ENCODE peak calls at places on chromosomes 16 and 17, in five cellular contexts. Y is naive thymus-derived CD4-positive, alpha-beta T cell; K is ovary; H is lung; L is tibial nerve. I is an unnamed sample.

GRCh38 chr17:44000871-44001460 is 3.5 kb upstream of the NAGS start:
- DNase-seq in Y (no peak), K (no peak), H (no peak), L (no peak), I (no peak)

GRCh38 chr16:58459344-58460218 is 40.4 kb upstream of the NDRG4 start:
- DNase-seq in Y (no peak), K (no peak), H (no peak), L (no peak), I (no peak)

GRCh38 chr17:55177159-55177913 is 87.4 kb upstream of the HLF start:
- DNase-seq in Y (no peak), K (no peak), H (no peak), L (no peak), I (no peak)

GRCh38 chr17:74720506-74720905 is 7.8 kb upstream of the CD300LF start:
- DNase-seq in Y (no peak), K (no peak), H (no peak), L (no peak), I (no peak)

GRCh38 chr16:54411555-54411954 is 125.0 kb upstream of the IRX3 start:
- DNase-seq in Y (no peak), K (no peak), H (no peak), L (no peak), I (no peak)

GRCh38 chr17:55722742-55723487 is at the start of gene TMEM100:
- DNase-seq in Y (no peak), K (peak; percentile 23), H (no peak), L (peak; percentile 57), I (no peak)

GRCh38 chr17:76268015-76268749 is 3.0 kb downstream of the UBALD2 start:
- DNase-seq in Y (peak; percentile 74), K (no peak), H (peak; percentile 81), L (peak; percentile 83), I (peak; percentile 64)

GRCh38 chr17:13407381-13407780 is 194.3 kb downstream of the HS3ST3A1 start:
- DNase-seq in Y (no peak), K (no peak), H (no peak), L (no peak), I (no peak)

GRCh38 chr16:85844786-85845185 is 45.3 kb downstream of the COX4I1 start:
- DNase-seq in Y (no peak), K (no peak), H (no peak), L (no peak), I (no peak)

GRCh38 chr17:2025622-2026309 is 632 bp upstream of the RTN4RL1 start:
- DNase-seq in Y (no peak), K (peak; percentile 79), H (peak; percentile 71), L (peak; percentile 77), I (no peak)

GRCh38 chr16:85525464-85526117 is 87.5 kb upstream of the GSE1 start:
- DNase-seq in Y (no peak), K (no peak), H (no peak), L (no peak), I (no peak)

GRCh38 chr16:71846443-71846842 is 667 bp downstream of the ATXN1L start:
- DNase-seq in Y (no peak), K (no peak), H (no peak), L (no peak), I (no peak)

GRCh38 chr17:77475012-77475976 is 334.5 kb downstream of the SEC14L1 start:
- DNase-seq in Y (peak; percentile 72), K (peak; percentile 36), H (no peak), L (no peak), I (no peak)

GRCh38 chr16:83458612-83459011 is 349.2 kb upstream of the HSBP1 start:
- DNase-seq in Y (no peak), K (no peak), H (no peak), L (no peak), I (no peak)

GRCh38 chr17:63519972-63520882 is 2.9 kb upstream of the KCNH6 start:
- DNase-seq in Y (no peak), K (no peak), H (no peak), L (no peak), I (no peak)

GRCh38 chr16:75801307-75801706 is 75.0 kb upstream of the CPHXL start:
- DNase-seq in Y (no peak), K (no peak), H (no peak), L (no peak), I (no peak)

GRCh38 chr16:30539000-30539964 is 4.6 kb upstream of the ZNF747 start:
- DNase-seq in Y (no peak), K (peak; percentile 8), H (no peak), L (no peak), I (no peak)
- H3K9me3 ChIP-seq in Y (no peaks in the 10 kb centered on the region), K (no peaks in the 10 kb centered on the region), H (no peaks in the 10 kb centered on the region), L (no peaks in the 10 kb centered on the region), I (no peaks in the 10 kb centered on the region)

GRCh38 chr16:2761472-2761871 is 9.0 kb downstream of the SRRM2 start:
- DNase-seq in Y (no peak), K (no peak), H (no peak), L (no peak), I (no peak)

GRCh38 chr16:2763173-2763572 is 10.7 kb downstream of the SRRM2 start:
- DNase-seq in Y (no peak), K (no peak), H (no peak), L (no peak), I (no peak)

GRCh38 chr16:2761886-2762583 is 9.6 kb downstream of the SRRM2 start:
- DNase-seq in Y (no peak), K (no peak), H (no peak), L (no peak), I (no peak)

GRCh38 chr16:2764718-2765117 is 12.3 kb downstream of the SRRM2 start:
- DNase-seq in Y (no peak), K (no peak), H (no peak), L (no peak), I (no peak)

DNA sequence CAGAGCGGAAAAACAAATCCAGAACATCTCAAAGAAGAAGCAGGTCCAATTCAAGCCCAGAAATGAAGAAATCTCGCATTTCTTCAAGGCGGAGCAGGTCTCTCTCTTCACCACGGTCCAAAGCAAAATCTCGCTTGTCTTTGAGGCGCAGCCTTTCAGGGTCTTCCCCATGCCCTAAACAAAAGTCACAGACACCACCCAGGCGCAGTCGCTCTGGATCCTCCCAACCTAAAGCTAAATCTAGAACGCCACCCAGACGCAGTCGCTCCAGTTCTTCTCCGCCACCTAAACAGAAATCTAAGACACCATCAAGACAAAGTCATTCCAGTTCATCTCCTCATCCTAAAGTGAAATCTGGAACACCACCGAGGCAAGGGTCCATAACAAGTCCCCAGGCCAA is 10.3 kb downstream of the SRRM2 start:
- DNase-seq in Y (no peak), K (no peak), H (no peak), L (no peak), I (no peak)
- H3K9me3 ChIP-seq in Y (no peaks in the 10 kb centered on the region), K (no peaks in the 10 kb centered on the region), H (no peaks in the 10 kb centered on the region), L (no peaks in the 10 kb centered on the region), I (no peaks in the 10 kb centered on the region)

DNA sequence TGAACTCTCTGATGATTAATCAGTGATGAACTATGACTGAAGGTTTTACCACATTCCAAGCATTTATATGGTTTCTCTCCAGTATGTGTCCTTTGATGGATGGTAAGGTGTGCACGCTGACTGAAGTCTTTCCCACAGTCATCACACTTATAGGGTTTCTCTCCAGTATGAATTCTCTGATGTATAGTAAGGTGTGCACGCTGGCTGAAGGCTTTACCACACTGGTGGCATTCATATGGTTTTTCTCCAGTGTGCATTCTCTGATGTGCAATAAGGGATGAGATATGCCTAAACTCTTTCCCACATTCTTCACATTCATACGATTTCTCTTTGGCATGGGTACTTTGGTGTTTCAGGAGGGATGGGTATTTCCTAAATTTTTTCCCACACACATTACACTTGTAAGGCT is 16.4 kb downstream of the ZNF287 start:
- DNase-seq in Y (no peak), K (no peak), H (no peak), L (no peak), I (no peak)
- H3K9me3 ChIP-seq in Y (peaks cover 24% of the 10 kb centered on the region), K (peaks cover 29% of the 10 kb centered on the region), H (peaks cover 17% of the 10 kb centered on the region), L (peaks cover 10% of the 10 kb centered on the region), I (peaks cover 46% of the 10 kb centered on the region)

DNA sequence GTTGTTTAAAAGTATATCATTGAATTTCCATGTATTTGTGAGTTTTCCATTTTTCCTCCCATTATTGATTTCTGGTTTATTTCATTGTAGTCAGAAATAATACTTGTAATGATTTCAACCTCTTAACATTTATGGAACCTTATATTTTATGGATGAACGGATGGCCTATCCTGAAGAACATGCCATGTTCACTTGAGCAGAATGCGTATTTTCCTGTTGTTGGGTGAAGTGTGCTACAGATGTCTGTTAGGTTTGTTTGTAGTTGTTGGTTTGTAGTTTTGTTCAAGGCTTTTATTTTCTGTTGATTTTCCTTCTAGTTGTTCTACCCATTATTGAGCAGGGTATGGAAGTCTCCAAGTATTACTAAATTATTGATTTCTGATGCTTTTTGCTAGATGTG is 107.2 kb upstream of the NACA2 start:
- DNase-seq in Y (no peak), K (no peak), H (no peak), L (no peak), I (no peak)
- H3K9me3 ChIP-seq in Y (peaks cover 8% of the 10 kb centered on the region), K (no peaks in the 10 kb centered on the region), H (peaks cover 6% of the 10 kb centered on the region), L (no peaks in the 10 kb centered on the region), I (peaks cover 6% of the 10 kb centered on the region)

DNA sequence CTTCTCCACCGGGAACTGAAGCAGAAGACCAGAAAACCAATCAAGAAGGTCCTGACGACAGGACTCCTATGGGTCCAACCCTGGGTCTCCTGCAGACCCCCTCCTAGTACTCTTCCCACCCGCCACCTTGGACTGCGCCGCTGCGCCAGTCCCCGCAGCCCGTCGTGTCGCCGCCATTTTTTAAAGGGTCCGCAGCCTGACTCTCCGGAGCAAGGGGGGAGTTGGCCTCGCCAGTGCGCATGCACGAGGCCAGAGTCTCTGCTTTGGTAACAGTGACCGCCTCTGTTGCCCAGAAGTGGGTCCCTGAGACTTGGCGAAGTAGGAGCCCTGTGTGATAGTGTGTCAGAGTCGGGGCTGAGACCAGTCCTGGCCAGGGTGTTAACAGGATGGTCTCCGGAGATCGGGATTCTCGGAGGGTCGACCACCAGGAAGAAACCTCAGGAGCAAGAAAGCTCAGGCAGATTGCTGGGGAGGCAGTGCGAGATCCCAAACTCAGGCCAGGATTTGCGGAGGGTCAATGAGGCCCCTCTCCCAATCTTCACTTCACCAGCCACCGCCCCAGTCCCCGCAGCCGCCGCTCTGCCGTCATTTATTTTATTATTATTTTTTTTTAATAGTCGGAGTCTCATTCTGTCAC is 612.5 kb downstream of the KCNJ18 start:
- DNase-seq in Y (no peak), K (no peak), H (no peak), L (no peak), I (no peak)
- H3K9me3 ChIP-seq in Y (no peaks in the 10 kb centered on the region), K (peaks cover 3% of the 10 kb centered on the region), H (peaks cover 40% of the 10 kb centered on the region), L (no peaks in the 10 kb centered on the region), I (no peaks in the 10 kb centered on the region)

GRCh38 chr17:5183410-5183793 is 8.3 kb downstream of the ZNF594 start:
- DNase-seq in Y (no peak), K (no peak), H (no peak), L (no peak), I (no peak)

GRCh38 chr17:5182597-5183409 is 8.9 kb downstream of the ZNF594 start:
- DNase-seq in Y (no peak), K (no peak), H (no peak), L (no peak), I (no peak)

GRCh38 chr17:5181509-5182305 is 10.0 kb downstream of the ZNF594 start:
- DNase-seq in Y (no peak), K (no peak), H (no peak), L (no peak), I (no peak)

GRCh38 chr17:5184284-5184683 is 7.4 kb downstream of the ZNF594 start:
- DNase-seq in Y (no peak), K (no peak), H (no peak), L (no peak), I (no peak)

GRCh38 chr17:5179003-5179402 is 12.7 kb downstream of the ZNF594 start:
- DNase-seq in Y (no peak), K (no peak), H (no peak), L (no peak), I (no peak)
- H3K9me3 ChIP-seq in Y (peaks cover 49% of the 10 kb centered on the region), K (peaks cover 54% of the 10 kb centered on the region), H (peaks cover 36% of the 10 kb centered on the region), L (peaks cover 15% of the 10 kb centered on the region), I (peaks cover 37% of the 10 kb centered on the region)